ENCODE peak calls at places on chromosomes 2 and 18, in four cellular contexts. One of them, this sample, is unnamed.

GRCh38 chr2:233234264-233234663 is 17.2 kb upstream of the ATG16L1 start:
- DNase-seq in HCT116: no peak
- DNase-seq in K562: no peak
- DNase-seq in GM12878: no peak
- DNase-seq in this sample: no peak

GRCh38 chr18:68426731-68427315 is 288.1 kb downstream of the TMX3 start:
- DNase-seq in K562: no peak
- DNase-seq in GM12878: no peak
- DNase-seq in HCT116: no peak
- DNase-seq in this sample: no peak

GRCh38 chr2:202337706-202338346 is 38.3 kb upstream of the BMPR2 start:
- DNase-seq in GM12878: no peak
- DNase-seq in K562: peak
- DNase-seq in HCT116: no peak
- DNase-seq in this sample: no peak

GRCh38 chr2:59528525-59528924 is 1024.9 kb downstream of the BCL11A start:
- DNase-seq in HCT116: no peak
- DNase-seq in K562: no peak
- DNase-seq in GM12878: no peak
- DNase-seq in this sample: no peak

GRCh38 chr18:11752116-11752911 is 63.2 kb downstream of the GNAL start:
- DNase-seq in GM12878: no peak
- DNase-seq in HCT116: no peak
- DNase-seq in K562: peak
- DNase-seq in this sample: no peak

GRCh38 chr2:219459460-219460311 is 25.0 kb downstream of the SPEG start:
- DNase-seq in K562: peak
- DNase-seq in GM12878: no peak
- DNase-seq in HCT116: no peak
- DNase-seq in this sample: peak

GRCh38 chr18:31321719-31322118 is 3.8 kb downstream of the DSG1 start:
- DNase-seq in K562: no peak
- DNase-seq in GM12878: no peak
- DNase-seq in HCT116: no peak
- DNase-seq in this sample: no peak

GRCh38 chr2:1505031-1505441 is 91.8 kb downstream of the TPO start:
- DNase-seq in HCT116: no peak
- DNase-seq in GM12878: no peak
- DNase-seq in K562: no peak
- DNase-seq in this sample: no peak

GRCh38 chr2:178819147-178819875 is 12.1 kb upstream of the TTN start:
- DNase-seq in HCT116: no peak
- DNase-seq in K562: no peak
- DNase-seq in GM12878: no peak
- DNase-seq in this sample: no peak

GRCh38 chr2:171595456-171595855 is 73.2 kb downstream of the CYBRD1 start:
- DNase-seq in HCT116: no peak
- DNase-seq in K562: no peak
- DNase-seq in GM12878: no peak
- DNase-seq in this sample: no peak

GRCh38 chr2:124248366-124248765 is 223.3 kb downstream of the CNTNAP5 start:
- DNase-seq in HCT116: no peak
- DNase-seq in GM12878: no peak
- DNase-seq in K562: no peak
- DNase-seq in this sample: no peak

GRCh38 chr18:62935994-62936393 is 220.7 kb downstream of the PHLPP1 start:
- DNase-seq in GM12878: no peak
- DNase-seq in HCT116: no peak
- DNase-seq in K562: peak
- DNase-seq in this sample: no peak

GRCh38 chr2:176096243-176096985 is 3.2 kb upstream of the HOXD12 start:
- DNase-seq in HCT116: no peak
- DNase-seq in GM12878: no peak
- DNase-seq in K562: peak
- DNase-seq in this sample: peak

GRCh38 chr2:204550738-204551137 is 5.5 kb downstream of the PARD3B start:
- DNase-seq in HCT116: no peak
- DNase-seq in GM12878: no peak
- DNase-seq in K562: no peak
- DNase-seq in this sample: no peak
- TF ChIP-seq JUND in HCT116: no peak
- TF ChIP-seq JUND in GM12878: no peak
- TF ChIP-seq JUND in K562: no peak
- TF ChIP-seq JUND in this sample: no peak

DNA sequence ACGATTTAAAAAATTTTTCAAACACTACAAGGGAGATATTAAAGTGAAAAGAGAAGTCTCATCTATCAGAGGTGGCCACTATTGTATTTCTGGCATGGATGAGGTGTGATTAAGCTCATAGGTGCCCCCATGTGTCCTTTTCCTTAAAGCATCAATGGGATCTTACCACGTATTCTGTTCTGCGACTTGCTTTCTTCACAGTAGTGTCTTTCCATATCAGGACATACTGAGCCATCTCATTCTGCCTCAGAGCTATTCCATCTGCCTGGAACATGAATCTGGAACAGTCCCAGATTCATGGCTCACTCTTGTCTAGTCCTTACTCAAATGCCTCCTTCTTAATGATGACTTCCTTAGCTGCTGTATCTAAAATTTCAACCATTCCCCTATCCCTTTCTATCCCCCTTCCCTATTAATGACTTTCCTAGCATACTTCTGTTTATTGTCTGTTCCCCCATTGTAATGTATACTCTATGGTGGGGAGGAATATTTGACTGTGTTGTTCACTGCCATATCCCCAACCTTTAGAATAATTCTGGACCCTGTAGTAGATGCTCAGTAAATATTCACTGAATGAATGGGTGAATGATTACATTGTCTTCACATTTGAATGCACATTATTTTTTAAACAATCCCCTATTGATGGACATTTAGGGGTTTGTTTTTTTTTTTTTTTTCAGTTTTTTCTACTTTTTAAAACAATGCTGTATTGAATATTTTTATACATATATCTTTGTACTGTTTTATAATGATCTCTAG is 11.1 kb downstream of the STAMBP start:
- DNase-seq in HCT116: no peak
- DNase-seq in K562: no peak
- DNase-seq in GM12878: no peak
- DNase-seq in this sample: no peak
- TF ChIP-seq JUND in HCT116: no peak
- TF ChIP-seq JUND in K562: no peak
- TF ChIP-seq JUND in GM12878: no peak
- TF ChIP-seq JUND in this sample: no peak

GRCh38 chr2:38856165-38856564 is 19.6 kb downstream of the DHX57 start:
- DNase-seq in K562: no peak
- DNase-seq in HCT116: no peak
- DNase-seq in GM12878: no peak
- DNase-seq in this sample: peak
- TF ChIP-seq JUND in K562: no peak
- TF ChIP-seq JUND in HCT116: no peak
- TF ChIP-seq JUND in GM12878: no peak
- TF ChIP-seq JUND in this sample: no peak

DNA sequence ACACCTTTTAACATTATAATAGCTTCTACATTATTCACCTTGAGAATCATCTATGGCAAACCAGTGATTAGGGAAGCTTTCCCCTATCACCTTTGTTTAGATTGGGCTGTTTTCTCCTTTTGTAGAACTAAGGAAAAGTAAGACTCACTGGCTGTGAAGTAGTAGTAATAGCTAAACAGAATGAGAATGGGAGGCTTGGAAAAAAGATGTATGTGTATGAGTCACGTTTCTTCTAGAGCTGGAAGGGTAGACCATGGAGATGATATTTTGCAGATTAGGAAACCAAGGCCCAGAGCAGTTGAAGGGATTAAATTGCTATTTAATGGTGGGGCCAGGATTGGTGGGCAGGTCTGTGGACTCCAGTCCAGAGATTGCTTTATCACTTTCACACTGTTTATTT is 214.5 kb downstream of the MCFD2 start:
- DNase-seq in GM12878: no peak
- DNase-seq in HCT116: no peak
- DNase-seq in K562: peak
- DNase-seq in this sample: no peak
- TF ChIP-seq JUND in GM12878: no peak
- TF ChIP-seq JUND in HCT116: no peak
- TF ChIP-seq JUND in K562: peak
- TF ChIP-seq JUND in this sample: no peak

DNA sequence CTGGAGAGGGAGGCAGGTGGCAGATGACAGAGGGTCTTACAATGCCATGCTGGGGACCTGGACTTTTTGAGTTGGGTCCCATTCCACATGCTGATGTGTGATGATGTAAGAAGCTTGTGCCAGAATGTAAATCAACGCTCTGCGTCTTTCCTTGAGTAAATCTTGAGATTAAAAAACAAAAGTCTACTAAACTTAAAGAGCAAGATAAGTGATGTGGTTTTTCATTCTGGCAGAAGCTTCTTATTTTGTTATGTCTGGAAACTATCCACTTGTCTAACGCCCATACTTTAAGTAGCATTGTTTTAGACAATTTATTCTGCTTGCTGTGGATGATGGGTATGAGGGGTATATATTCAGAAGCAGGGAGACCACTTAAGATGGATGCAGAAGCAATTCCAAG is 94.5 kb downstream of the KCNS3 start:
- DNase-seq in GM12878: no peak
- DNase-seq in K562: no peak
- DNase-seq in HCT116: no peak
- DNase-seq in this sample: no peak
- TF ChIP-seq JUND in GM12878: no peak
- TF ChIP-seq JUND in K562: no peak
- TF ChIP-seq JUND in HCT116: no peak
- TF ChIP-seq JUND in this sample: no peak

DNA sequence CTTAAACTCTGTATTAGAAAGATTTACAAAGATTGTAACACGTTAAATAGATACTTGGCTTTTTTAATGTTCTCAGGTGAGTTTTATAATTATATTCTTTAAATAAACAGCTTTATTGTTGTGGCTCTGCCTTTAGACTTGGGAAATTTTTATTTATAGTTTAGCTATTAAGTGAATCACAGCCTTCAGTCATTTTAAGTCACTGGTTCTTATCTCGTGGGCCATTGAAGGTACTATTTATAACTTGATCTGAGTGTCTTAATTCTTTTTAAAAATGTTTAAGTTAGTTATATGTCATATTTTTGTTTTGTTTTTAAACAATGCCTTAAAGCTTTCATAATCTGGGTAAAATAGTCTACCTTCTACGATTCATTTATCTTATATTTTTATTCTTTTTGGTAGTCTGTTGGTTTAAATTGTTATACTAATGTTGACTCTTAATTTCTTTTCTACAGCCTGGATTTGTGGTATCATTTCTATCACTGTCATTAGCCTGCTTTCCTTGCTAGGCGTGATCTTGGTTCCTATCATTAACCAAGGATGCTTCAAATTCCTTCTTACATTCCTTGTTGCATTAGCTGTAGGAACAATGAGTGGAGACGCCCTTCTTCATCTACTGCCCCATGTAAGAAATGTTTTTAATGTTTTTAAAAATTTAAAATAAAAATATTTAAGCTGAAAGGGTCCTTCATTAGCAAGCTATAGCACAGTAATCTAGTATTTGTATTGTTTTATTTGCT is 49.3 kb downstream of the SLC39A10 start:
- DNase-seq in GM12878: no peak
- DNase-seq in HCT116: no peak
- DNase-seq in K562: no peak
- DNase-seq in this sample: no peak
- TF ChIP-seq JUND in GM12878: no peak
- TF ChIP-seq JUND in HCT116: no peak
- TF ChIP-seq JUND in K562: no peak
- TF ChIP-seq JUND in this sample: no peak

GRCh38 chr2:189648846-189649529 is 12.3 kb upstream of the ASNSD1 start:
- DNase-seq in GM12878: no peak
- DNase-seq in HCT116: no peak
- DNase-seq in K562: no peak
- DNase-seq in this sample: no peak
- TF ChIP-seq JUND in GM12878: no peak
- TF ChIP-seq JUND in HCT116: no peak
- TF ChIP-seq JUND in K562: no peak
- TF ChIP-seq JUND in this sample: no peak